ENCODE peak calls at places on chromosome 20, in ten cellular contexts. Q, E, R, N, C, J, L, B, H and V are unnamed samples.

GRCh38 chr20:13543783-13544182 is 94.9 kb downstream of the TASP1 start:
- DNase-seq in B (no peak), J (no peak), L (no peak), E (no peak), N (no peak), H (no peak), C (no peak), R (no peak), Q (no peak), V (no peak)

GRCh38 chr20:10812738-10813327 is 139.0 kb upstream of the JAG1 start:
- DNase-seq in B (no peak), J (no peak), R (no peak), H (no peak), N (no peak), L (no peak), C (no peak), Q (no peak), E (no peak), V (no peak)

GRCh38 chr20:46122071-46122470 is 4.0 kb downstream of the CD40 start:
- DNase-seq in Q (no peak), L (no peak), R (no peak), C (peak), B (peak), J (no peak), E (no peak), H (no peak), N (no peak), V (no peak)

GRCh38 chr20:25136643-25137559 is 55.0 kb upstream of the VSX1 start:
- DNase-seq in R (no peak), Q (peak), J (no peak), N (no peak), E (no peak), C (peak), H (no peak), B (peak), L (peak), V (no peak)

GRCh38 chr20:10040070-10040970 is 5.5 kb downstream of the ANKEF1 start:
- DNase-seq in N (no peak), C (peak), Q (peak), E (no peak), H (no peak), L (peak), R (no peak), J (no peak), B (peak), V (no peak)

GRCh38 chr20:21509597-21510331 is 4.1 kb downstream of the NKX2-2 start:
- DNase-seq in L (no peak), N (peak), R (no peak), E (peak), B (no peak), C (peak), Q (no peak), J (no peak), H (no peak), V (no peak)

GRCh38 chr20:32609993-32610896 is 25.1 kb upstream of the NOL4L start:
- DNase-seq in L (no peak), N (no peak), H (no peak), E (no peak), R (no peak), Q (no peak), B (no peak), C (no peak), J (no peak), V (no peak)

GRCh38 chr20:8267009-8267408 is 134.9 kb downstream of the PLCB1 start:
- DNase-seq in R (no peak), J (no peak), C (no peak), H (no peak), N (no peak), E (no peak), Q (no peak), L (no peak), B (no peak), V (no peak)

GRCh38 chr20:61949363-61949713 is 116.3 kb downstream of the TAF4 start:
- DNase-seq in J (no peak), E (no peak), L (no peak), H (peak), N (peak), R (no peak), C (no peak), B (no peak), Q (no peak), V (no peak)

GRCh38 chr20:10984899-10985298 is 311.1 kb upstream of the JAG1 start:
- DNase-seq in E (no peak), Q (no peak), N (no peak), H (no peak), C (no peak), L (no peak), B (peak), J (no peak), R (no peak), V (no peak)

GRCh38 chr20:32506721-32507120 is 78.4 kb downstream of the NOL4L start:
- DNase-seq in H (no peak), E (no peak), J (no peak), C (no peak), L (no peak), B (no peak), N (no peak), Q (no peak), R (no peak), V (no peak)

GRCh38 chr20:9114709-9115108 is 45.8 kb downstream of the PLCB4 start:
- DNase-seq in H (no peak), B (no peak), Q (no peak), E (no peak), J (no peak), R (no peak), N (no peak), L (no peak), C (no peak), V (no peak)

GRCh38 chr20:4073852-4074741 is 58.7 kb upstream of the RNF24 start:
- DNase-seq in B (no peak), H (peak), Q (no peak), L (no peak), R (no peak), J (no peak), E (no peak), N (no peak), C (no peak), V (no peak)

GRCh38 chr20:50372770-50373088 is 137.5 kb upstream of the PTPN1 start:
- DNase-seq in R (no peak), L (no peak), N (no peak), B (no peak), Q (peak), H (no peak), C (peak), J (no peak), E (no peak), V (no peak)

GRCh38 chr20:18727032-18727508 is 86.5 kb upstream of the SCP2D1 start:
- DNase-seq in C (no peak), H (no peak), E (no peak), R (no peak), B (peak), Q (no peak), L (no peak), J (no peak), N (no peak), V (no peak)

GRCh38 chr20:46312075-46312944 is 4.0 kb upstream of the CDH22 start:
- DNase-seq in C (no peak), H (no peak), L (no peak), R (no peak), E (no peak), Q (no peak), N (peak), B (no peak), J (no peak), V (peak)

GRCh38 chr20:7708112-7708511 is 232.1 kb downstream of the HAO1 start:
- DNase-seq in C (no peak), E (no peak), Q (no peak), R (no peak), B (no peak), N (no peak), J (no peak), L (no peak), H (no peak), V (no peak)

GRCh38 chr20:63292292-63292701 is 689 bp upstream of the COL20A1 start:
- DNase-seq in C (no peak), R (no peak), L (no peak), Q (no peak), E (no peak), J (no peak), H (no peak), B (no peak), N (no peak), V (no peak)
- TF ChIP-seq CTCF in C (no peak), R (no peak), L (no peak), Q (no peak), E (no peak), J (no peak), H (no peak), B (no peak), N (no peak), V (no peak)

GRCh38 chr20:58626076-58626475 is 25.0 kb upstream of the STX16 start:
- DNase-seq in Q (no peak), N (no peak), H (no peak), J (no peak), L (no peak), R (no peak), E (no peak), B (no peak), C (no peak), V (no peak)

GRCh38 chr20:58625585-58625984 is 25.5 kb upstream of the STX16 start:
- DNase-seq in Q (no peak), C (no peak), L (no peak), E (no peak), J (no peak), H (no peak), R (no peak), B (no peak), N (no peak), V (no peak)

GRCh38 chr20:58628491-58629212 is 22.4 kb upstream of the STX16 start:
- DNase-seq in H (no peak), L (no peak), J (no peak), Q (no peak), B (no peak), N (no peak), E (no peak), R (no peak), C (no peak), V (no peak)

GRCh38 chr20:58629213-58629575 is 21.9 kb upstream of the STX16 start:
- DNase-seq in J (no peak), L (no peak), Q (no peak), B (no peak), H (no peak), N (no peak), E (no peak), R (no peak), C (no peak), V (no peak)

DNA sequence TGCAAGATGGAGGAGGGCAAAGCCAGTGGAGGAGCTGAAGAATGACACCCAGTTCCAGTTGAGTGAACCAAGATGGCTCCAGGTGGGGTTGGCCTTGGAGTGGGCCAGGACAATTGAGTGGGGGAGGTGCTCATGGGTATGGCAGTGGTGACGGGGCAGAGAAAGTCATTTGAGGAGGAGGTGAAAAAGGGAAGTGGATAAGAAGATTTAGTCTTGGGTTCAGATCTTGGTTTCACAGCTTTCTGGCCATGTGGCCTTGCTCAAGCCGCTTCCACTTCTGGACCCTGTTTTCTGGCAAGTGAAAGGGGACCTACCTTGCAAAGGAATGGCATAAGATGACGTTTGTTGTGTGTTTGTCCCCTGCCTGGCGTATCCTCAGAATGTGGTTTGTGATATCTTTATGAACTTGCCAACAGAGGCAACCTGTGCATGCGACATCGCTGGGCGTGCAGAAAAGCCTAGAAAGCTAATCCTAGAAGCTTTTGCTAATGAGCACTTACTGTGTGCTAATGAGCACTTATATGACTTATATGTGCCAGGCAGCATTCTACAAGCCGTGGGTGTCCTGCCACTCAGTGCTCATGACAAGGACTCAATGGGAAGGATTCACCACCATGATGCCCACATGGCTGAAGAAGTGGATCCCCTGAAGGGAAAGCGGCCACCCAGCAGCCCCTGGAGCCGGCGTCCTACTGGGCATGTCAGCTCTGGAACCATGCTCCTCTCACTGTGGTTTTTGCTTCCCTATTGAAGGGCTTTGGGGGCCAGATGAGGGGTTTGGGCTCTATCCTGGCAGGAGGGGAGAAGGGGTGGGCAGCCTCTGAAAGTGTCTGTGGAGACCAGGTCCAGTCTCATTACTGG is 23.6 kb upstream of the STX16 start:
- DNase-seq in C (no peak), J (peak), N (no peak), H (no peak), Q (no peak), E (no peak), B (no peak), R (peak), L (no peak), V (no peak)
- TF ChIP-seq CTCF in C (no peak), J (no peak), N (no peak), H (no peak), Q (no peak), E (no peak), B (no peak), R (no peak), L (no peak), V (no peak)

GRCh38 chr20:23637282-23638221 is at the start of gene CST3:
- DNase-seq in J (peak), H (peak), E (peak), L (peak), B (peak), C (peak), R (no peak), N (peak), Q (peak), V (peak)
- TF ChIP-seq CTCF in J (no peak), H (no peak), E (no peak), L (no peak), B (no peak), C (no peak), R (no peak), N (no peak), Q (no peak), V (no peak)

DNA sequence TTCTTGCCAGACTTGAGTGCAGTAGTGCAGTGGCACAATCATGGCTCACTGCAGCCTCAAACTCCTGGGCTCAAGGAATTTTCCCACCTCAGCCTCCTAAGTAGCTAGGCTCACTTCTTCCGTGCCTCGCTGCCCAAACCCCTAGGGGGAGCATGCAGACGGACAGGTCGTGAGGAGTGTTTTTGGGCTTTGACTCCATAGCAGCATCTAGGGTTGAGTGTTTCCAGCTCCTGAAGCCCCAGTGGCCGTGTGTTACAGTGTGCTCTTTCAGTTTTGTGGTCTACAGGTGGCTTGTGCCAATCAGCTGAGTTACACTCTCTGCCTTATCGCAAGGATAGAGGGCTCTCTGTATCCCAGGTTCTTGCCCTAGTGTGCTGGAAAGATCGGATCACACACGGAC is 33.4 kb downstream of the NCOA3 start:
- DNase-seq in J (no peak), Q (no peak), L (no peak), R (no peak), H (no peak), C (no peak), N (peak), E (no peak), B (no peak), V (no peak)
- TF ChIP-seq CTCF in J (peak), Q (peak), L (no peak), R (no peak), H (peak), C (no peak), N (peak), E (peak), B (no peak), V (no peak)

GRCh38 chr20:48742912-48743680 is 84.7 kb downstream of the PREX1 start:
- DNase-seq in B (no peak), N (no peak), Q (no peak), R (no peak), J (no peak), L (no peak), C (no peak), E (no peak), H (no peak), V (no peak)

GRCh38 chr20:48742233-48742632 is 85.6 kb downstream of the PREX1 start:
- DNase-seq in N (no peak), L (no peak), C (no peak), R (no peak), E (no peak), H (no peak), Q (no peak), B (no peak), J (no peak), V (no peak)

GRCh38 chr20:48745330-48745729 is 82.5 kb downstream of the PREX1 start:
- DNase-seq in L (no peak), Q (peak), C (no peak), J (no peak), H (no peak), R (no peak), E (no peak), B (no peak), N (no peak), V (no peak)

GRCh38 chr20:48744515-48744914 is 83.3 kb downstream of the PREX1 start:
- DNase-seq in E (no peak), C (no peak), B (no peak), R (no peak), H (no peak), L (no peak), N (no peak), Q (no peak), J (no peak), V (no peak)

DNA sequence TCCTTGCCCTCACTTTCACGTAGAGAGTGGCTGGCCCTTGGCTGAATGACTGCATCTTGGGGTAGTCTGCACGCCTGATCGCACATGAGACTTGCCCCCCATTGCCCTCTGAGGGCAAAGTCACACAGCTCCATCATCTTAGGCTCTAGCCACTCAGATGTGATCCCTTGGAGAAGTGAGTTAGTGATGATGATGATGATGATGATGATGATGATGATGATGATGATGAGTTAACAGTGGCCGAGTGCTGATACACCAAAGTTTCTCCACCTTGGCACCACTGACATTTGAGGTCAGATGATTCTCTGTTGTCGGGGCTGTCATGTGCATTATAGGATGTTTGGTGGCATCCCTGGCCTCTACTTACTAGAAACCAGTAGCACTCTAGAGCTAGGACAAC is 84.0 kb downstream of the PREX1 start:
- DNase-seq in C (no peak), E (no peak), B (no peak), R (no peak), J (no peak), N (no peak), Q (no peak), L (no peak), H (no peak), V (no peak)
- TF ChIP-seq CTCF in C (no peak), E (no peak), B (no peak), R (no peak), J (no peak), N (no peak), Q (no peak), L (no peak), H (no peak), V (no peak)